ENCODE peak calls at places on chromosomes 7 and 10, in six cellular contexts. V is K562, C is SK-N-SH, Z is H1, Y is HepG2, X is GM12878. P is an unnamed sample.

GRCh38 chr7:22728416-22729029 is 1.5 kb downstream of the IL6 start:
- DNase-seq in V (peak), C (no peak), Z (no peak), Y (peak), X (no peak), P (peak)

GRCh38 chr7:26149391-26149977 is 2.5 kb upstream of the NFE2L3 start:
- DNase-seq in V (no peak), C (no peak), Z (no peak), Y (no peak), X (no peak), P (no peak)

GRCh38 chr7:2927592-2927991 is 83.5 kb upstream of the GNA12 start:
- DNase-seq in V (no peak), C (peak), Z (no peak), Y (no peak), X (no peak), P (no peak)

GRCh38 chr10:27744478-27745379 is 890 bp downstream of the MKX start:
- DNase-seq in V (no peak), C (peak), Z (peak), Y (no peak), X (no peak), P (no peak)

GRCh38 chr7:109109558-109109957 is 539.9 kb downstream of the DNAJB9 start:
- DNase-seq in V (no peak), C (no peak), Z (no peak), Y (peak), X (no peak), P (no peak)

GRCh38 chr7:128932862-128933821 is 4.6 kb upstream of the IRF5 start:
- DNase-seq in V (no peak), C (no peak), Z (no peak), Y (no peak), X (peak), P (peak)

GRCh38 chr10:89867964-89868363 is 166.6 kb downstream of the KIF20B start:
- DNase-seq in V (no peak), C (no peak), Z (no peak), Y (no peak), X (no peak), P (no peak)

GRCh38 chr10:101817542-101818118 is 614 bp downstream of the OGA start:
- DNase-seq in V (peak), C (peak), Z (no peak), Y (no peak), X (no peak), P (peak)

GRCh38 chr7:133650067-133650466 is 397.2 kb downstream of the EXOC4 start:
- DNase-seq in V (no peak), C (no peak), Z (no peak), Y (no peak), X (no peak), P (peak)

GRCh38 chr7:126398851-126399529 is 853.8 kb downstream of the GRM8 start:
- DNase-seq in V (no peak), C (no peak), Z (no peak), Y (no peak), X (no peak), P (no peak)

GRCh38 chr7:37408241-37408884 is 40.3 kb downstream of the ELMO1 start:
- DNase-seq in V (no peak), C (peak), Z (no peak), Y (no peak), X (no peak), P (peak)

GRCh38 chr7:17367502-17367901 is 69.0 kb downstream of the AHR start:
- DNase-seq in V (no peak), C (no peak), Z (no peak), Y (no peak), X (no peak), P (no peak)

GRCh38 chr7:44798649-44799275 is 2.3 kb downstream of the PPIA start:
- DNase-seq in V (no peak), C (no peak), Z (no peak), Y (no peak), X (no peak), P (no peak)

GRCh38 chr10:13882112-13882711 is 295.4 kb downstream of the PRPF18 start:
- DNase-seq in V (no peak), C (no peak), Z (peak), Y (no peak), X (no peak), P (peak)

GRCh38 chr10:24153537-24153936 is 55.4 kb upstream of the KIAA1217 start:
- DNase-seq in V (no peak), C (peak), Z (no peak), Y (no peak), X (no peak), P (no peak)

GRCh38 chr10:42952358-42952757 is 124.5 kb upstream of the RET start:
- DNase-seq in V (peak), C (no peak), Z (peak), Y (peak), X (no peak), P (no peak)

GRCh38 chr10:24114561-24114960 is 94.4 kb upstream of the KIAA1217 start:
- DNase-seq in V (no peak), C (peak), Z (no peak), Y (no peak), X (no peak), P (no peak)

GRCh38 chr10:18738835-18739234 is 79.6 kb downstream of the ARL5B start:
- DNase-seq in V (no peak), C (no peak), Z (no peak), Y (no peak), X (no peak), P (no peak)

GRCh38 chr7:12706900-12707536 is 19.6 kb downstream of the ARL4A start:
- DNase-seq in V (no peak), C (no peak), Z (no peak), Y (no peak), X (no peak), P (no peak)

GRCh38 chr10:34433241-34434076 is 381.6 kb downstream of the PARD3 start:
- DNase-seq in V (no peak), C (no peak), Z (no peak), Y (no peak), X (no peak), P (no peak)

GRCh38 chr7:12490105-12490688 is 80.3 kb upstream of the SCIN start:
- DNase-seq in V (peak), C (peak), Z (no peak), Y (peak), X (no peak), P (peak)

GRCh38 chr10:125980521-125980920 is 84.2 kb downstream of the FANK1 start:
- DNase-seq in V (no peak), C (no peak), Z (no peak), Y (no peak), X (no peak), P (no peak)

GRCh38 chr7:41219276-41219675 is 483.6 kb downstream of the INHBA start:
- DNase-seq in V (no peak), C (no peak), Z (no peak), Y (no peak), X (no peak), P (no peak)

GRCh38 chr7:112001089-112001826 is 204.9 kb downstream of the DOCK4 start:
- DNase-seq in V (no peak), C (no peak), Z (no peak), Y (peak), X (no peak), P (no peak)

GRCh38 chr7:106430103-106430502 is 145.3 kb upstream of the NAMPT start:
- DNase-seq in V (no peak), C (no peak), Z (no peak), Y (no peak), X (no peak), P (no peak)

GRCh38 chr7:124457841-124458240 is 307.8 kb downstream of the GPR37 start:
- DNase-seq in V (no peak), C (no peak), Z (no peak), Y (no peak), X (no peak), P (no peak)

GRCh38 chr7:124460053-124460445 is 305.5 kb downstream of the GPR37 start:
- DNase-seq in V (no peak), C (no peak), Z (no peak), Y (no peak), X (no peak), P (no peak)

GRCh38 chr7:124460555-124460954 is 305.0 kb downstream of the GPR37 start:
- DNase-seq in V (no peak), C (no peak), Z (no peak), Y (peak), X (no peak), P (no peak)

GRCh38 chr7:124462249-124462648 is 303.3 kb downstream of the GPR37 start:
- DNase-seq in V (no peak), C (no peak), Z (no peak), Y (no peak), X (no peak), P (no peak)

DNA sequence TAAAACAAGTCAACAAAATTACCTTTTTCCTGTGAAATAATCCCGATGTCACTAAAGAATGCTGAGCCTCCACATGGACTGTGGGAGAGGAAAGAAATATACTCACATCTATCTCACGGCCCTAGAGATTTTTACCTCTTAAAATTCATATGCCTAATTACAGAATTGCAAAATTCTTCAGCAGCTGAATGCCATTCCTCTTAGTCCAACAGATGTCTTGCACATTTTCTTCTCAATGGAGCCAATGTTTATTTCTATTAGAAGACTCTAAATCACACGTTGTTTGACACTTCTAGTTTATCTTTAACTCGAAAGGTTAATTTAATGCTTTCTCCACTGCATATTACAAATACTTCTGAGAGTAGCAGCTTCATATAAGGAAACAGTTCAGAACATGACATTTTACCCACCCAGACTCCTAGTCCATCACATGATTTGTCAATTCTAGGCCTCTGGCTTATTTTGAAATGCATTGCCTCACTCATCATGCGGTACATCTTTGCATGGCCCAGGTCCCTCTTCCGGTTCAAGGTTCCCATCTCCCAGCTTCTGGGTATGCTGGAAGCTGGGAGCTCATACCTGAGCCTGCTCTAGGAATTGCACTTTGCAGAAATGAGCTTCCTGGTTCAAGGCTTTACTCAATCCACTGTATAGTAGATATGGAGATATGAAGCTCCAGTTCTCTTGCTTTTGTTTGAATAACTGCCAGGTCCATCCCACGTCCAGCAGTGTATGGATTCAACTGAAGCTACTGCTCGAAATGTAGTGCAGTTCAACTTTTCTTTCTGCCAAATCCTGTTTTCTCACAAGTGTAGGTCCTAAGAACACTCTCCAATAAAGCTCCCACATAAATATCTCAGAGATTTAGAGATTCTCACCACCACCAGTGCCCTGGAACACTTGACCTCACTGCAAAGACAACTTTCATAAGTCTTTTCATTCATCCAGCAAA is 306.2 kb downstream of the GPR37 start:
- DNase-seq in V (no peak), C (no peak), Z (no peak), Y (peak), X (no peak), P (no peak)
- TF ChIP-seq GABPA in V (no peak), C (no peak), Z (no peak), Y (no peak), X (no peak), P (no peak)

GRCh38 chr7:73829921-73830617 is 727 bp upstream of the CLDN4 start:
- DNase-seq in V (no peak), C (no peak), Z (no peak), Y (peak), X (no peak), P (no peak)

GRCh38 chr7:73830618-73830871 is 251 bp upstream of the CLDN4 start:
- DNase-seq in V (no peak), C (no peak), Z (no peak), Y (no peak), X (no peak), P (no peak)

GRCh38 chr7:73829505-73829904 is 1.3 kb upstream of the CLDN4 start:
- DNase-seq in V (no peak), C (no peak), Z (no peak), Y (no peak), X (no peak), P (no peak)

GRCh38 chr7:73831656-73832579 is 1.1 kb downstream of the CLDN4 start:
- DNase-seq in V (no peak), C (no peak), Z (peak), Y (peak), X (no peak), P (no peak)

DNA sequence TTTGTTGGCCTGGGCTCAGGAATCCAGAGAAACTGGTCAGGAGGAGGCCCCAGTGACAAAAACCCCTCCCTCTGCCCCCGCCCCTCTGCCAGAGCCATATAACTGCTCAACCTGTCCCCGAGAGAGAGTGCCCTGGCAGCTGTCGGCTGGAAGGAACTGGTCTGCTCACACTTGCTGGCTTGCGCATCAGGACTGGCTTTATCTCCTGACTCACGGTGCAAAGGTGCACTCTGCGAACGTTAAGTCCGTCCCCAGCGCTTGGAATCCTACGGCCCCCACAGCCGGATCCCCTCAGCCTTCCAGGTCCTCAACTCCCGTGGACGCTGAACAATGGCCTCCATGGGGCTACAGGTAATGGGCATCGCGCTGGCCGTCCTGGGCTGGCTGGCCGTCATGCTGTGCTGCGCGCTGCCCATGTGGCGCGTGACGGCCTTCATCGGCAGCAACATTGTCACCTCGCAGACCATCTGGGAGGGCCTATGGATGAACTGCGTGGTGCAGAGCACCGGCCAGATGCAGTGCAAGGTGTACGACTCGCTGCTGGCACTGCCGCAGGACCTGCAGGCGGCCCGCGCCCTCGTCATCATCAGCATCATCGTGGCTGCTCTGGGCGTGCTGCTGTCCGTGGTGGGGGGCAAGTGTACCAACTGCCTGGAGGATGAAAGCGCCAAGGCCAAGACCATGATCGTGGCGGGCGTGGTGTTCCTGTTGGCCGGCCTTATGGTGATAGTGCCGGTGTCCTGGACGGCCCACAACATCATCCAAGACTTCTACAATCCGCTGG is at the start of gene CLDN4:
- DNase-seq in V (no peak), C (no peak), Z (peak), Y (peak), X (no peak), P (no peak)
- TF ChIP-seq POLR2AphosphoS5 in V (no peak), C (no peak), Z (peak), Y (peak), X (no peak), P (no peak)

GRCh38 chr10:36185096-36185495 is 543.0 kb upstream of the FZD8 start:
- DNase-seq in V (no peak), C (no peak), Z (no peak), Y (no peak), X (no peak), P (no peak)

GRCh38 chr10:36188054-36188453 is 546.0 kb upstream of the FZD8 start:
- DNase-seq in V (no peak), C (no peak), Z (peak), Y (no peak), X (no peak), P (no peak)

GRCh38 chr10:36191009-36191408 is 548.9 kb upstream of the FZD8 start:
- DNase-seq in V (no peak), C (no peak), Z (no peak), Y (no peak), X (no peak), P (no peak)

GRCh38 chr10:36188461-36188860 is 546.4 kb upstream of the FZD8 start:
- DNase-seq in V (no peak), C (no peak), Z (no peak), Y (no peak), X (no peak), P (no peak)

GRCh38 chr10:36187382-36188042 is 545.4 kb upstream of the FZD8 start:
- DNase-seq in V (no peak), C (no peak), Z (no peak), Y (no peak), X (no peak), P (no peak)
- TF ChIP-seq GABPA in V (no peak), C (no peak), Z (no peak), Y (no peak), X (no peak), P (no peak)

GRCh38 chr7:141617280-141617679 is 66.1 kb downstream of the AGK start:
- DNase-seq in V (no peak), C (no peak), Z (no peak), Y (no peak), X (no peak), P (no peak)
- TF ChIP-seq POLR2AphosphoS5 in V (no peak), C (no peak), Z (no peak), Y (no peak), X (no peak), P (no peak)

DNA sequence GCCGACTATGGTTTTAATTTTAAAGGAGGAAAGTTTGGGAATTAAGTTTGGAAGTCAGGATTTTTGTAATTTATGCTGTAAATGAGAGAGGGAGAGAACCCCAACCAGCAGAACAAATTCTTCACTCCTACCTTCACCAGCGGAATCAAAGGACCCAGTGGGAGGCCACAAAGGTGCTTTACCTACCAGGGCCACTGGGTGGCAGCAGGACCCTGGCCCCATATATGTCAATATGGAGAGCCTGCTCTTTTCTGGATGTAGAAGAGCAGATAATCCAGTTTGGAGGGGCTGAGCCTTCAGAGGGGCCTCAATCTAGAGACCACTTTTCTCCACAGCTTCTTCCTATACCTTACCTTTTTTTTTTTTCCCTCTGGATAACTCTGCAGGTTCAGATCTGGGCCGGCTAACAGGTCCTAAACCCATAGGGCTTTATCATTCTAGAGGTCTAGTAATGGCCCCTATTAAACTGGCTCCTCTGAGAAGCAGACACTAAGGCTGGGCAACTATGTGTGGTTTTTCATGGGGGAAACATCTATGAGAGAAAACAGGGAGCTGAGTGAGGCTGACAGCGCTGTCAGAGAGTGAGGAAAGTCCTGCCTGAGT is 8.5 kb upstream of the SCD start:
- DNase-seq in V (peak), C (peak), Z (peak), Y (peak), X (no peak), P (peak)
- TF ChIP-seq GABPA in V (no peak), C (no peak), Z (no peak), Y (no peak), X (no peak), P (no peak)

GRCh38 chr10:19848226-19848950 is 32.2 kb downstream of the PLXDC2 start:
- DNase-seq in V (no peak), C (no peak), Z (no peak), Y (no peak), X (no peak), P (no peak)
- TF ChIP-seq POLR2AphosphoS5 in V (no peak), C (no peak), Z (no peak), Y (no peak), X (no peak), P (no peak)

GRCh38 chr10:26621889-26622681 is 75.4 kb upstream of the PDSS1 start:
- DNase-seq in V (no peak), C (peak), Z (peak), Y (no peak), X (no peak), P (peak)
- TF ChIP-seq GABPA in V (no peak), C (no peak), Z (no peak), Y (no peak), X (no peak), P (no peak)

GRCh38 chr7:79452032-79452494 is 1.4 kb downstream of the MAGI2 start:
- DNase-seq in V (no peak), C (peak), Z (peak), Y (peak), X (no peak), P (no peak)
- TF ChIP-seq POLR2AphosphoS5 in V (no peak), C (peak), Z (no peak), Y (peak), X (no peak), P (no peak)

DNA sequence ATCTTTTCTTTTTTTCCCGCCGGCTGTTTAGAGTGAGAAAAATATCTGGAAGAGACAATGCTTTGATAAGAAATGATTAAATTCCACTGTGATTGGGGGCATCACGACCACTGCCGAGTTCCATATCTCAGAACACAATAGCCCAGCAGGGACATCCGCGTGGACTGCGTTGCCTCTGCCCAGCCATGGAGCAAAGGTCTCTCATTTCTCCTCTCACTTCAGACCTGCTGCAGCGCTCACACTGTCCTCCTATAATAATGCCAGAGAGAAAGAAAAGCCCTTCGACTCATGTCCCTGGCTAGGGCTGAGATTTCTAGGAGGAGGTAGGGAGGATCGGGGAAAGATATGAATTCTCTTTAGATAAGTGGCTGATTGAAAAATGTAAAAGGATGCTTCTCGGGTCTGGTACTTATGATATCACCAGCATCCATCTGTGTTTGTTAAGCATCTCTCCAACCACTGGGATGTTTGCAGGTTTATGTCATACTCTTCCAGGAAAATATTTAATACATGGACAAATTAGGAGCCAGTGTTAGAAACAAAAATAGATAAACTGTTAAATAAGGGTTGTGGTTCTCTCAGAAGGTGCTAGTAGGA is 472.9 kb upstream of the AKR1E2 start:
- DNase-seq in V (no peak), C (no peak), Z (no peak), Y (no peak), X (no peak), P (no peak)
- TF ChIP-seq GABPA in V (no peak), C (no peak), Z (no peak), Y (no peak), X (no peak), P (no peak)

P was measured in HL-60.